ENCODE peak calls at places on chromosomes 2 and 18, in four cellular contexts. X, T, G and Y are unnamed samples.

GRCh38 chr18:11984091-11984490 is 2.8 kb downstream of the IMPA2 start:
- DNase-seq in G (no peak), X (no peak), T (no peak), Y (peak)

GRCh38 chr2:53562407-53562806 is 205.2 kb upstream of the CHAC2 start:
- DNase-seq in T (no peak), G (no peak), X (no peak), Y (no peak)

GRCh38 chr18:31246460-31246859 is 71.5 kb upstream of the DSG1 start:
- DNase-seq in T (no peak), G (no peak), X (no peak), Y (no peak)

GRCh38 chr18:6747646-6748045 is 18.1 kb downstream of the ARHGAP28 start:
- DNase-seq in X (peak), G (peak), T (no peak), Y (no peak)

GRCh38 chr18:33269223-33269622 is 171.3 kb downstream of the CCDC178 start:
- DNase-seq in X (no peak), G (no peak), T (no peak), Y (no peak)

GRCh38 chr2:81084101-81084500 is 779.5 kb upstream of the LRRTM1 start:
- DNase-seq in X (no peak), G (no peak), T (no peak), Y (no peak)

GRCh38 chr2:131062066-131062465 is 31.2 kb downstream of the FAM168B start:
- DNase-seq in X (no peak), T (no peak), G (no peak), Y (no peak)

GRCh38 chr18:37346048-37346447 is 219.6 kb downstream of the CELF4 start:
- DNase-seq in G (no peak), X (no peak), T (no peak), Y (no peak)

GRCh38 chr2:117485588-117485987 is 328.9 kb upstream of the DDX18 start:
- DNase-seq in T (no peak), X (no peak), G (no peak), Y (no peak)

GRCh38 chr18:55001625-55002024 is 42.4 kb upstream of the CCDC68 start:
- DNase-seq in T (no peak), G (no peak), X (no peak), Y (no peak)

GRCh38 chr2:200099271-200099670 is 143.9 kb downstream of the MAIP1 start:
- DNase-seq in G (no peak), X (no peak), T (no peak), Y (no peak)

GRCh38 chr18:21853972-21854563 is 113.5 kb downstream of the MIB1 start:
- DNase-seq in X (peak), T (no peak), G (no peak), Y (no peak)

GRCh38 chr18:55096261-55097026 is 137.2 kb upstream of the CCDC68 start:
- DNase-seq in G (peak), X (peak), T (no peak), Y (no peak)

GRCh38 chr2:26566081-26566375 is 75.1 kb downstream of the CIB4 start:
- DNase-seq in G (no peak), T (no peak), X (no peak), Y (no peak)

GRCh38 chr2:15588329-15588919 is 3.2 kb upstream of the DDX1 start:
- DNase-seq in G (peak), X (peak), T (peak), Y (no peak)

GRCh38 chr2:108934583-108935230 is 54.3 kb downstream of the EDAR start:
- DNase-seq in G (no peak), T (no peak), X (no peak), Y (no peak)

GRCh38 chr2:111119004-111119846 is 1.5 kb upstream of the BCL2L11 start:
- DNase-seq in X (no peak), G (no peak), T (no peak), Y (peak)

GRCh38 chr2:106996136-106996769 is 110.3 kb upstream of the ST6GAL2 start:
- DNase-seq in G (no peak), X (no peak), T (no peak), Y (no peak)

GRCh38 chr2:179614121-179614520 is 247.3 kb downstream of the ZNF385B start:
- DNase-seq in X (no peak), T (no peak), G (no peak), Y (no peak)

GRCh38 chr2:178397002-178397605 is 53.9 kb downstream of the PRKRA start:
- DNase-seq in G (no peak), T (no peak), X (peak), Y (no peak)

GRCh38 chr2:143261986-143262784 is 133.0 kb downstream of the ARHGAP15 start:
- DNase-seq in T (no peak), G (no peak), X (peak), Y (no peak)

GRCh38 chr2:165078913-165079312 is 123.6 kb upstream of the SLC38A11 start:
- DNase-seq in X (no peak), G (no peak), T (no peak), Y (no peak)

GRCh38 chr2:172877826-172878225 is 142.2 kb downstream of the RAPGEF4 start:
- DNase-seq in T (no peak), G (no peak), X (peak), Y (no peak)

GRCh38 chr2:65397122-65397521 is 35.3 kb downstream of the SPRED2 start:
- DNase-seq in G (no peak), X (peak), T (no peak), Y (no peak)

GRCh38 chr2:58535994-58536393 is 294.9 kb upstream of the FANCL start:
- DNase-seq in G (no peak), X (no peak), T (no peak), Y (no peak)

GRCh38 chr2:73283545-73284295 is 558 bp downstream of the FBXO41 start:
- DNase-seq in T (peak), X (no peak), G (no peak), Y (peak)

GRCh38 chr2:10078704-10079191 is 1.5 kb downstream of the CYS1 start:
- DNase-seq in G (peak), X (no peak), T (no peak), Y (no peak)
- H3K4me3 ChIP-seq in G (peak), X (no peak), T (no peak), Y (no peak)

GRCh38 chr2:44137048-44137447 is 31.6 kb upstream of the PPM1B start:
- DNase-seq in T (no peak), X (no peak), G (no peak), Y (no peak)

GRCh38 chr2:44139741-44140140 is 28.9 kb upstream of the PPM1B start:
- DNase-seq in G (no peak), X (no peak), T (no peak), Y (no peak)

GRCh38 chr2:44135771-44136170 is 32.9 kb upstream of the PPM1B start:
- DNase-seq in T (no peak), G (peak), X (peak), Y (no peak)

GRCh38 chr2:44136186-44136585 is 32.5 kb upstream of the PPM1B start:
- DNase-seq in X (peak), G (peak), T (no peak), Y (no peak)

DNA sequence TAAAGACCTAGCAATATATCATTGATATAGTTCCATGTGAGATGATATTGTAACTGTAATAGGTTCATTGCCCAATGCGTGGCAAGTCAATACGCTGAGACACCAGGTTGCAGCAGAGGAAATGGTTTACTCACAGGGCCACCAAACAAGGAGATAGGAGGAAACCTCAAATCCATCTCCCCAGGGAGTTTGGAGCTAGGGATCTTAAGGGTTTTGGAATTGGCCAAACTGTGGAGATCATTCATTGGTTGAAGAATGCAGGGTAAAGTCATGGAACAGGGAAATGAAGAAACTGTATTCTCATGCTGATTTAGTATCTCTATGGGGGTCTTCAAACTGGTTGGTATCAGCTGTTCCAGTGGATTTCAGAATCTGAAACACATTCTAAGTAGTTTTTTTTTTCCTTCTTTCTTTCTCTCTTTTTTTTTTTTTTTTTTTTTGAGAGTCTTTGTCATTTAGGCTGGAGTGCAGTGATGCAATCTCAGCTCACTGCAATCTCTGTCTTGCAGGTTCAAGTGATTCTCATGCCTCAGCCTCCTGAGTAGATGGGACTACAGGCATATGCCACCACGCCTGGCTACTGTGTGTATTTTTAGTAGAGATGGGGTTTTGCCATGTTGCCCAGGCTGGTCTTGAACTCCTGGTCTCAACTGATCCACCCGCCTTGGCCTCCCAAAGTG is 30.7 kb upstream of the PPM1B start:
- DNase-seq in X (peak), T (no peak), G (no peak), Y (no peak)
- H3K4me3 ChIP-seq in X (no peak), T (no peak), G (no peak), Y (no peak)

GRCh38 chr2:70123829-70124117 is 36.5 kb downstream of the PCBP1 start:
- DNase-seq in X (no peak), T (no peak), G (no peak), Y (no peak)
- H3K4me3 ChIP-seq in X (peak), T (peak), G (peak), Y (peak)

DNA sequence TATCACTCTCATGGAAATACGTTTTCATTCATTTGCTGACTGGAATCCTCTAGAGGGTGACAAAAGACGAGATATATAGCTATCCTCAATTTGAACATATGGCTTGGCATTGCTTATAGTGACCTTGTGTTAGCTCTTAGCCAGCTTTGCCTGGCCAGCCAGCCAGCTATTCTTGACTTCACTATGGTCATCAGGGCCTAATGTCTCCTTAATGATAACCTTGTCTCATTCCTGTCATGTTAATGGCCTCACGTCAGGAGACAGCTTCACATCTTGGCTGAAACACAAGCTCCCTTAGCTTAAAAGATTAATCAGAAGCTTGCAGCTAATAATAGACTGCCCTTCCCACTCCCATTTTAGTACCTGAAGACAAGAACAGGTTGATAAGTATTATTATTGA is 1517.5 kb upstream of the PIK3C3 start:
- DNase-seq in T (no peak), X (no peak), G (no peak), Y (no peak)
- H3K4me3 ChIP-seq in T (no peak), X (no peak), G (no peak), Y (no peak)

GRCh38 chr2:286774-287392 is 1.0 kb downstream of the ALKAL2 start:
- DNase-seq in X (no peak), G (no peak), T (no peak), Y (no peak)
- H3K4me3 ChIP-seq in X (no peak), G (no peak), T (no peak), Y (peak)

GRCh38 chr2:75645643-75646042 is 940 bp upstream of the MRPL19 start:
- DNase-seq in X (no peak), G (no peak), T (no peak), Y (no peak)

GRCh38 chr2:75637568-75637967 is 9.0 kb upstream of the MRPL19 start:
- DNase-seq in T (no peak), X (no peak), G (no peak), Y (no peak)

GRCh38 chr2:75640621-75641121 is 5.9 kb upstream of the MRPL19 start:
- DNase-seq in T (peak), G (peak), X (peak), Y (peak)

GRCh38 chr2:75643980-75644379 is 2.6 kb upstream of the MRPL19 start:
- DNase-seq in T (no peak), X (no peak), G (no peak), Y (no peak)

GRCh38 chr2:75641587-75641986 is 5.0 kb upstream of the MRPL19 start:
- DNase-seq in X (no peak), T (no peak), G (no peak), Y (no peak)
- H3K4me3 ChIP-seq in X (no peak), T (no peak), G (no peak), Y (no peak)

GRCh38 chr2:240624950-240625621 is at the start of gene GPR35:
- DNase-seq in T (peak), G (peak), X (peak), Y (peak)
- H3K4me3 ChIP-seq in T (no peak), G (no peak), X (no peak), Y (peak)

GRCh38 chr18:78974115-78974740 is 5.4 kb upstream of the SALL3 start:
- DNase-seq in T (no peak), G (no peak), X (no peak), Y (no peak)
- H3K4me3 ChIP-seq in T (no peak), G (no peak), X (no peak), Y (no peak)

DNA sequence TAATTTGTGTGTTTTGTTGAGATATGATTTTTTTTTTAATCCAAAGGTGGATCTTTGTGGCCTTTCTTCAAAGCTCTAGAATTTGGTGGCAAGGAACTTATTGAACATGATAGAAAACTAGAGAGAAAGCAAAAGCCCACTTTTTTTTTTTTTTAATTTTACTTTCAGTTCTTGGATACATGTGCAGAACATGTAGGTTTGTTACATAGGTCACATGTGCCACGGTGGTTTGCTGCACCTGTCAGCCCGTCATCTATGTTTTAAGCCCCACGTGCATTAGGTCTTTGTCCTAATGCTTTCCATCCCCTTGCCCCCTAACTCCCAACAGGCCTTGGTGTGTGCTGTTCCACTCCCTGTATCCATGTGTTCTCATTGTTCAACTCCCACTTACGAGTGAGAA is 135.9 kb downstream of the RHBDD1 start:
- DNase-seq in G (no peak), T (no peak), X (no peak), Y (no peak)
- H3K4me3 ChIP-seq in G (no peak), T (no peak), X (no peak), Y (no peak)

DNA sequence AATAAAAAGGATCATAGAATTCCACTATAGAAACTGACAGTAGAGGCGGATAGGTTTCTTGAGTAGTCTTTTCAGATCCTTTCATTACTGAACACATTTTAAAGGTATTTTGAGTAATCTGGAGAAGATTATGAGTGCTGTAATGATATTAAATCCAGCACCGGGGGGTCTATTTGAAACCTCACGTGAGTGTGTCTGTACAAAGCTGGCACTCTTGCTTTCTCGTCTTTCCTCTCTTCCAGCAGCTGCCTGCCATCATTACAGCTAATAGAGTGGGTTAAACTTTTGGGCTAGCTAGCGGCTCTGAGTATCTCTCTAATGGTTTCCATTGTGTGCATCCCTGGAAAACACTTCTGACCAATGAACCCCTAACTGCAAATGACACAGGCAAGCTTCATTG is 100.9 kb downstream of the HRH4 start:
- DNase-seq in X (no peak), T (no peak), G (no peak), Y (no peak)
- H3K4me3 ChIP-seq in X (no peak), T (no peak), G (no peak), Y (no peak)